ENCODE peak calls at places on chromosomes 7 and 10, in seven cellular contexts. One of them, this sample, is unnamed.
A peak's percentile ranks its signal among the peaks of the same experiment; 100 is the strongest.

GRCh38 chr10:62687230-62687748 is 117.2 kb upstream of the ADO start:
- DNase-seq in adrenal gland: no peak
- DNase-seq in K562: no peak
- DNase-seq in spleen: no peak
- DNase-seq in RWPE1: peak; percentile 31
- DNase-seq in astrocyte of the cerebellum: no peak
- DNase-seq in GM12865: no peak
- DNase-seq in this sample: no peak

GRCh38 chr10:67011981-67012380 is 86.1 kb downstream of the LRRTM3 start:
- DNase-seq in adrenal gland: no peak
- DNase-seq in K562: no peak
- DNase-seq in spleen: no peak
- DNase-seq in RWPE1: no peak
- DNase-seq in astrocyte of the cerebellum: no peak
- DNase-seq in GM12865: no peak
- DNase-seq in this sample: no peak

GRCh38 chr10:24518981-24519597 is 204.6 kb downstream of the ARHGAP21 start:
- DNase-seq in adrenal gland: peak; percentile 64
- DNase-seq in K562: peak; percentile 77
- DNase-seq in spleen: no peak
- DNase-seq in RWPE1: peak; percentile 61
- DNase-seq in astrocyte of the cerebellum: peak; percentile 43
- DNase-seq in GM12865: peak; percentile 50
- DNase-seq in this sample: peak; percentile 49

GRCh38 chr10:101693701-101694055 is 1.3 kb downstream of the FBXW4 start:
- DNase-seq in adrenal gland: no peak
- DNase-seq in K562: peak; percentile 50
- DNase-seq in spleen: no peak
- DNase-seq in RWPE1: no peak
- DNase-seq in astrocyte of the cerebellum: peak; percentile 18
- DNase-seq in GM12865: peak; percentile 68
- DNase-seq in this sample: no peak

GRCh38 chr10:83932245-83932644 is 207.1 kb upstream of the GHITM start:
- DNase-seq in adrenal gland: no peak
- DNase-seq in K562: no peak
- DNase-seq in spleen: no peak
- DNase-seq in RWPE1: no peak
- DNase-seq in astrocyte of the cerebellum: no peak
- DNase-seq in GM12865: no peak
- DNase-seq in this sample: no peak

GRCh38 chr10:113127285-113128283 is 177.5 kb downstream of the TCF7L2 start:
- DNase-seq in adrenal gland: no peak
- DNase-seq in K562: no peak
- DNase-seq in spleen: no peak
- DNase-seq in RWPE1: no peak
- DNase-seq in astrocyte of the cerebellum: no peak
- DNase-seq in GM12865: no peak
- DNase-seq in this sample: no peak

GRCh38 chr7:36408589-36408988 is 18.9 kb downstream of the ANLN start:
- DNase-seq in adrenal gland: no peak
- DNase-seq in K562: no peak
- DNase-seq in spleen: no peak
- DNase-seq in RWPE1: no peak
- DNase-seq in astrocyte of the cerebellum: no peak
- DNase-seq in GM12865: no peak
- DNase-seq in this sample: no peak

GRCh38 chr10:93542358-93542791 is 24.1 kb upstream of the FFAR4 start:
- DNase-seq in adrenal gland: peak; percentile 42
- DNase-seq in K562: peak; percentile 19
- DNase-seq in spleen: no peak
- DNase-seq in RWPE1: no peak
- DNase-seq in astrocyte of the cerebellum: no peak
- DNase-seq in GM12865: no peak
- DNase-seq in this sample: no peak

GRCh38 chr7:128892521-128893250 is 17.8 kb downstream of the KCP start:
- DNase-seq in adrenal gland: no peak
- DNase-seq in K562: no peak
- DNase-seq in spleen: peak; percentile 61
- DNase-seq in RWPE1: no peak
- DNase-seq in astrocyte of the cerebellum: no peak
- DNase-seq in GM12865: no peak
- DNase-seq in this sample: no peak

GRCh38 chr7:157276731-157277562 is 59.9 kb upstream of the DNAJB6 start:
- DNase-seq in adrenal gland: peak; percentile 33
- DNase-seq in K562: no peak
- DNase-seq in spleen: peak; percentile 75
- DNase-seq in RWPE1: no peak
- DNase-seq in astrocyte of the cerebellum: no peak
- DNase-seq in GM12865: peak; percentile 31
- DNase-seq in this sample: no peak

GRCh38 chr7:64558323-64558705 is 4.6 kb downstream of the ZNF680 start:
- DNase-seq in adrenal gland: no peak
- DNase-seq in K562: no peak
- DNase-seq in spleen: no peak
- DNase-seq in RWPE1: no peak
- DNase-seq in astrocyte of the cerebellum: no peak
- DNase-seq in GM12865: no peak
- DNase-seq in this sample: no peak

GRCh38 chr7:96495751-96496216 is 173.9 kb upstream of the SLC25A13 start:
- DNase-seq in adrenal gland: no peak
- DNase-seq in K562: no peak
- DNase-seq in spleen: no peak
- DNase-seq in RWPE1: no peak
- DNase-seq in astrocyte of the cerebellum: no peak
- DNase-seq in GM12865: peak; percentile 31
- DNase-seq in this sample: no peak

GRCh38 chr7:3109516-3109915 is 65.8 kb upstream of the CARD11 start:
- DNase-seq in adrenal gland: no peak
- DNase-seq in K562: no peak
- DNase-seq in spleen: no peak
- DNase-seq in RWPE1: no peak
- DNase-seq in astrocyte of the cerebellum: no peak
- DNase-seq in GM12865: no peak
- DNase-seq in this sample: no peak

GRCh38 chr7:6221340-6222319 is 50.8 kb downstream of the CYTH3 start:
- DNase-seq in adrenal gland: no peak
- DNase-seq in K562: peak; percentile 59
- DNase-seq in spleen: no peak
- DNase-seq in RWPE1: no peak
- DNase-seq in astrocyte of the cerebellum: no peak
- DNase-seq in GM12865: peak; percentile 24
- DNase-seq in this sample: no peak

GRCh38 chr7:101099969-101100781 is 14.9 kb downstream of the TRIM56 start:
- DNase-seq in adrenal gland: peak; percentile 99
- DNase-seq in K562: peak; percentile 99
- DNase-seq in spleen: peak; percentile 85
- DNase-seq in RWPE1: peak; percentile 96
- DNase-seq in astrocyte of the cerebellum: peak; percentile 96
- DNase-seq in GM12865: peak; percentile 48
- DNase-seq in this sample: no peak

GRCh38 chr7:112120818-112121217 is 85.4 kb downstream of the DOCK4 start:
- DNase-seq in adrenal gland: no peak
- DNase-seq in K562: no peak
- DNase-seq in spleen: no peak
- DNase-seq in RWPE1: no peak
- DNase-seq in astrocyte of the cerebellum: no peak
- DNase-seq in GM12865: no peak
- DNase-seq in this sample: no peak

GRCh38 chr10:75294866-75295692 is 59.3 kb upstream of the COMTD1 start:
- DNase-seq in adrenal gland: peak; percentile 96
- DNase-seq in K562: peak; percentile 82
- DNase-seq in spleen: peak; percentile 89
- DNase-seq in RWPE1: peak; percentile 95
- DNase-seq in astrocyte of the cerebellum: peak; percentile 82
- DNase-seq in GM12865: peak; percentile 48
- DNase-seq in this sample: peak; percentile 54

GRCh38 chr7:78020131-78020873 is 221.7 kb downstream of the PHTF2 start:
- DNase-seq in adrenal gland: peak; percentile 74
- DNase-seq in K562: peak; percentile 88
- DNase-seq in spleen: no peak
- DNase-seq in RWPE1: peak; percentile 72
- DNase-seq in astrocyte of the cerebellum: peak; percentile 76
- DNase-seq in GM12865: peak; percentile 65
- DNase-seq in this sample: no peak

GRCh38 chr7:34841326-34841725 is 183.3 kb downstream of the NPSR1 start:
- DNase-seq in adrenal gland: no peak
- DNase-seq in K562: no peak
- DNase-seq in spleen: no peak
- DNase-seq in RWPE1: no peak
- DNase-seq in astrocyte of the cerebellum: no peak
- DNase-seq in GM12865: no peak
- DNase-seq in this sample: no peak

GRCh38 chr7:129122751-129123516 is 21.6 kb upstream of the TSPAN33 start:
- DNase-seq in adrenal gland: no peak
- DNase-seq in K562: no peak
- DNase-seq in spleen: no peak
- DNase-seq in RWPE1: no peak
- DNase-seq in astrocyte of the cerebellum: no peak
- DNase-seq in GM12865: peak; percentile 93
- DNase-seq in this sample: no peak

GRCh38 chr7:24722386-24723177 is 34.7 kb downstream of the GSDME start:
- DNase-seq in adrenal gland: no peak
- DNase-seq in K562: peak; percentile 36
- DNase-seq in spleen: peak; percentile 74
- DNase-seq in RWPE1: no peak
- DNase-seq in astrocyte of the cerebellum: no peak
- DNase-seq in GM12865: no peak
- DNase-seq in this sample: no peak

DNA sequence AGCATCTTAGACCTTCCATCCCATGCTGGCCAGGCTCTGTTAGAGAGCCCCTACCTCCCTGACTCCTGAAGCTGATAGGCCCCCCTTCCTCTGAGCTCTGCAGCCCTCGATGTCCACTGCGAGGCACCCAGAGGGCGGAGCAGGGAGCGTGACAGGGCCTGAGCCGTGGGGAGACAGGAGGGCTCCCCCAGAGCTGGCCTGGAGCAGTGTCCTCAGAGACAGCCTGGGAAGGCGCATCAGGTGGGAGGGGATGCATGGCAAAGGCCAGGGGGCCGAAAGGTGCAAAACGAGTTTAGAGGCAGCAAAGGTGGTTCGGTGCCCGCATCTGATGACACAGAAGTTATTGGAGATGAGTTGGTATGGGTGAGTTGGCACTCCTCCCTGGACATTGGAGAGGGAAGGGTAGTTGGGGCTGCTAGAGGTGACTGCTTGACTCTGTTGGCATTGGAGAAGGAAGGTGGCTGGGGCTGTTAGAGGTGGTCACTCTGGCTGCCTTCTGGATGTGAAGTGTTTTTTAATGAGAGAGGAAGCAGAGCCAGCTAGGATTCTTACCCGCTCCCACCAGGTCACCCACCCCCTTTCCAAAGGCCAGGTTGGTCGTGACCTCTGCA is 53.1 kb downstream of the PRF1 start:
- DNase-seq in adrenal gland: no peak
- DNase-seq in K562: no peak
- DNase-seq in spleen: no peak
- DNase-seq in RWPE1: no peak
- DNase-seq in astrocyte of the cerebellum: no peak
- DNase-seq in GM12865: no peak
- DNase-seq in this sample: no peak
- TF ChIP-seq CTCF in adrenal gland: no peak
- TF ChIP-seq CTCF in K562: no peak
- TF ChIP-seq CTCF in spleen: no peak
- TF ChIP-seq CTCF in RWPE1: no peak
- TF ChIP-seq CTCF in astrocyte of the cerebellum: no peak
- TF ChIP-seq CTCF in GM12865: no peak
- TF ChIP-seq CTCF in this sample: no peak

DNA sequence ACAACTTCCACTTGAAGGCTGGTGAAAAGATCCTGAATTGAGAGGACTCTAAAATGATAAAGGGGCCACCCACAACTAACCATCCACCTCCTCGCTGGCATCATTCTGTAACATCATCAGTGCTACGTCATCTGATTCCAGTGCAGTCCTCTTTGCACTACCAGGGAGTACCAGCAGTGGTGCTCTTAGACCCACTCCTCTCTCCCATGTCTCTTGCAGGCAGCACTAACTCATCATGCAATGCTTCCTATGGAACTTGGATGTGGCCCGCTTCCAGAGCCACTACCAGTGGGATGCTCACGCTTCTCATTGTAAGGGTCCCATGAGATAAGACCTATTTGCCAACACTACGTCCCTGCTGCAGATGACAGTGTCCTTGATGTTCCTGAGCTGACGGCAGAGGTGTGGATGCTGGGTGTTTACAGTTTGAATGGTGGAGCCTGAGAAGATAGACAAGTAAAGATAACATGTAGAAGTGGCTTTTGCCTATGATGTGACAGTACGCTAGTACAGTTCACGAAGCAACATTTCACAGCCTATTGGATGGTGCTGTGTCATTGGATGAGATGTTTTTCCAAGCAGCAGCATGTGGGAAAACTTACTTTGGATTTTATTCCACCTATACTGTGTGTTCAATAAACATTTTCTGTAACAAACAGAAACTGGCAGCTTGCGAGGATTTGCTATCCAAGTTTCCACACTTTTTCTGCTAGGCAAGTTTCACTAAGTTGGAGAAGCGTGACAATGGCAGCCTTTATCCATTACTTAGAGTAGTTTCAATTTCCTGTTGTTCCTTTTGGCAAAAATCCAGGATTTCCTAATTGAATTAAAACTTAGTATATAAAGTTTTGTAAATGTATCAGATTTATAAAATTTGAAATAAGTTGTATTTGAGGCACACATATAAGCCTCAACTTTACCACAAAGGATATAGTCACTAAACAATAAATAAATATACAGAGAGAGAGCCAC is 35.9 kb upstream of the COBL start:
- DNase-seq in adrenal gland: no peak
- DNase-seq in K562: no peak
- DNase-seq in spleen: no peak
- DNase-seq in RWPE1: no peak
- DNase-seq in astrocyte of the cerebellum: no peak
- DNase-seq in GM12865: no peak
- DNase-seq in this sample: no peak
- TF ChIP-seq CTCF in adrenal gland: no peak
- TF ChIP-seq CTCF in K562: no peak
- TF ChIP-seq CTCF in spleen: no peak
- TF ChIP-seq CTCF in RWPE1: no peak
- TF ChIP-seq CTCF in astrocyte of the cerebellum: no peak
- TF ChIP-seq CTCF in GM12865: no peak
- TF ChIP-seq CTCF in this sample: no peak

GRCh38 chr10:85791846-85792532 is 574.6 kb downstream of the GRID1 start:
- DNase-seq in adrenal gland: no peak
- DNase-seq in K562: peak; percentile 11
- DNase-seq in spleen: no peak
- DNase-seq in RWPE1: no peak
- DNase-seq in astrocyte of the cerebellum: no peak
- DNase-seq in GM12865: peak; percentile 16
- DNase-seq in this sample: no peak
- TF ChIP-seq CTCF in adrenal gland: no peak
- TF ChIP-seq CTCF in K562: peak; percentile 29
- TF ChIP-seq CTCF in spleen: no peak
- TF ChIP-seq CTCF in RWPE1: no peak
- TF ChIP-seq CTCF in astrocyte of the cerebellum: no peak
- TF ChIP-seq CTCF in GM12865: peak; percentile 25
- TF ChIP-seq CTCF in this sample: peak; percentile 31

DNA sequence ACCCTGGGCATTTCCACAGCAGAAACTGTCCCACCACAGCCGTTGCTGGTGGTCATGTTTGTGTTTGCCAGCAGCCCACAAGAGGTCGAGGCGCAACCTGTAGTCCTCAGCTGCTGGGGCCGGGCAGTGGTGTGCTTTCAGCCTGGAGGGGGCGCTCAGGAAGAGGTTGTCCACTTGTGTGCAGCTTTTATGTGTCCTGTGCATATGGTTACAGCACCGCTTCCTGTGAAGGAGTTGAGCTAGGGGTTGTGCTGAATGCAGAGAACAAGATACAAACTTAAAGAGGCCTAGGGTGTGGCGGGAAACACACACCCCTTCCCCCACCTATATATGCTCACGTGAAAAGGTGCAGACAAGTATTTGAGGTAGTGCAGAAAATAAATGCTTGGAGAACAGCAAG is 29.5 kb upstream of the PFKFB3 start:
- DNase-seq in adrenal gland: no peak
- DNase-seq in K562: peak; percentile 52
- DNase-seq in spleen: no peak
- DNase-seq in RWPE1: no peak
- DNase-seq in astrocyte of the cerebellum: no peak
- DNase-seq in GM12865: peak; percentile 31
- DNase-seq in this sample: no peak
- TF ChIP-seq CTCF in adrenal gland: no peak
- TF ChIP-seq CTCF in K562: peak; percentile 58
- TF ChIP-seq CTCF in spleen: peak; percentile 48
- TF ChIP-seq CTCF in RWPE1: no peak
- TF ChIP-seq CTCF in astrocyte of the cerebellum: peak; percentile 19
- TF ChIP-seq CTCF in GM12865: peak; percentile 32
- TF ChIP-seq CTCF in this sample: peak; percentile 23